ENCODE peak calls at places on chromosome X, in four cellular contexts. One of them, this sample, is unnamed.

GRCh38 chrX:136030357-136031225 is 45.4 kb downstream of the SLC9A6 start:
- DNase-seq in H9: no peak
- DNase-seq in IMR-90: peak; percentile 76
- DNase-seq in H1: no peak
- DNase-seq in this sample: no peak

GRCh38 chrX:109797311-109797975 is 64.4 kb upstream of the ACSL4 start:
- DNase-seq in H1: no peak
- DNase-seq in IMR-90: no peak
- DNase-seq in H9: no peak
- DNase-seq in this sample: no peak

GRCh38 chrX:116170444-116170843 is at the start of gene AGTR2:
- DNase-seq in H1: no peak
- DNase-seq in IMR-90: no peak
- DNase-seq in H9: no peak
- DNase-seq in this sample: no peak

GRCh38 chrX:145213504-145213903 is 33.8 kb upstream of the SPANXN1 start:
- DNase-seq in H9: no peak
- DNase-seq in H1: no peak
- DNase-seq in IMR-90: no peak
- DNase-seq in this sample: peak; percentile 18

GRCh38 chrX:70998402-70999027 is 67.6 kb upstream of the SLC7A3 start:
- DNase-seq in H1: no peak
- DNase-seq in H9: peak; percentile 40
- DNase-seq in IMR-90: peak; percentile 47
- DNase-seq in this sample: peak; percentile 62

GRCh38 chrX:38859602-38860001 is 58.3 kb downstream of the MID1IP1 start:
- DNase-seq in H1: no peak
- DNase-seq in IMR-90: peak; percentile 52
- DNase-seq in H9: no peak
- DNase-seq in this sample: no peak

GRCh38 chrX:146831994-146832393 is 17.4 kb upstream of the CXorf51A start:
- DNase-seq in H9: no peak
- DNase-seq in H1: no peak
- DNase-seq in IMR-90: no peak
- DNase-seq in this sample: no peak

GRCh38 chrX:21972721-21973120 is 32.2 kb downstream of the SMS start:
- DNase-seq in H1: peak; percentile 3
- DNase-seq in H9: no peak
- DNase-seq in IMR-90: peak; percentile 83
- DNase-seq in this sample: peak; percentile 62

GRCh38 chrX:104254442-104255115 is at the start of gene ESX1:
- DNase-seq in IMR-90: no peak
- DNase-seq in H1: no peak
- DNase-seq in H9: peak; percentile 48
- DNase-seq in this sample: no peak

GRCh38 chrX:56995271-56995994 is at the start of gene SPIN3:
- DNase-seq in H9: peak; percentile 92
- DNase-seq in H1: peak; percentile 78
- DNase-seq in IMR-90: peak; percentile 59
- DNase-seq in this sample: peak; percentile 97
- H2BK15ac ChIP-seq in H9: no peak within 1 kb of the TSS
- H2BK15ac ChIP-seq in H1: no peak within 1 kb of the TSS
- H2BK15ac ChIP-seq in IMR-90: no peak within 1 kb of the TSS
- H2BK15ac ChIP-seq in this sample: no peak within 1 kb of the TSS

GRCh38 chrX:15908891-15909290 is 54.3 kb upstream of the AP1S2 start:
- DNase-seq in H1: no peak
- DNase-seq in H9: no peak
- DNase-seq in IMR-90: no peak
- DNase-seq in this sample: no peak
- H3K4me1 ChIP-seq in H1: peaks cover 13% of the 10 kb centered on the region
- H3K4me1 ChIP-seq in H9: peaks cover 10% of the 10 kb centered on the region
- H3K4me1 ChIP-seq in IMR-90: no peaks in the 10 kb centered on the region
- H3K4me1 ChIP-seq in this sample: peaks cover 5% of the 10 kb centered on the region

DNA sequence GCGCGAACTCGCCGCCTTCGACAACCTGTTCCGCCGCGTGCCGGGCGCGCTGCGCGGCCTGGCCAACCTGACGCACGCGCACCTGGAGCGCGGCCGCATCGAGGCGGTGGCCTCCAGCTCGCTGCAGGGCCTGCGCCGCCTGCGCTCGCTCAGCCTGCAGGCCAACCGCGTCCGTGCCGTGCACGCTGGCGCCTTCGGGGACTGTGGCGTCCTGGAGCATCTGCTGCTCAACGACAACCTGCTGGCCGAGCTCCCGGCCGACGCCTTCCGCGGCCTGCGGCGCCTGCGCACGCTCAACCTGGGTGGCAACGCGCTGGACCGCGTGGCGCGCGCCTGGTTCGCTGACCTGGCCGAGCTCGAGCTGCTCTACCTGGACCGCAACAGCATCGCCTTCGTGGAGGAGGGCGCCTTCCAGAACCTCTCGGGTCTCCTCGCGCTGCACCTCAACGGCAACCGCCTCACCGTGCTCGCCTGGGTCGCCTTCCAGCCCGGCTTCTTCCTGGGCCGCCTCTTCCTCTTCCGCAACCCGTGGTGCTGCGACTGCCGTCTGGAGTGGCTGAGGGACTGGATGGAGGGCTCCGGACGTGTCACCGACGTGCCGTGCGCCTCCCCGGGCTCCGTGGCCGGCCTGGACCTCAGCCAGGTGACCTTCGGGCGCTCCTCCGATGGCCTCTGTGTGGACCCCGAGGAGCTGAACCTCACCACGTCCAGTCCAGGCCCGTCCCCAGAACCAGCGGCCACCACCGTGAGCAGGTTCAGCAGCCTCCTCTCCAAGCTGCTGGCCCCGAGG is 27.0 kb downstream of the NYX start:
- DNase-seq in H9: peak; percentile 43
- DNase-seq in H1: no peak
- DNase-seq in IMR-90: no peak
- DNase-seq in this sample: no peak
- H4K8ac ChIP-seq in H9: no peak overlapping the region
- H4K8ac ChIP-seq in H1: peak overlapping the region; percentile 93
- H4K8ac ChIP-seq in IMR-90: no peak overlapping the region
- H4K8ac ChIP-seq in this sample: no peak overlapping the region

GRCh38 chrX:101051153-101051548 is 760 bp downstream of the TRMT2B start:
- DNase-seq in H9: no peak
- DNase-seq in IMR-90: no peak
- DNase-seq in H1: peak; percentile 1
- DNase-seq in this sample: no peak
- H2BK15ac ChIP-seq in H9: no peak overlapping the region
- H2BK15ac ChIP-seq in IMR-90: peak overlapping the region; percentile 57
- H2BK15ac ChIP-seq in H1: no peak overlapping the region
- H2BK15ac ChIP-seq in this sample: no peak overlapping the region

DNA sequence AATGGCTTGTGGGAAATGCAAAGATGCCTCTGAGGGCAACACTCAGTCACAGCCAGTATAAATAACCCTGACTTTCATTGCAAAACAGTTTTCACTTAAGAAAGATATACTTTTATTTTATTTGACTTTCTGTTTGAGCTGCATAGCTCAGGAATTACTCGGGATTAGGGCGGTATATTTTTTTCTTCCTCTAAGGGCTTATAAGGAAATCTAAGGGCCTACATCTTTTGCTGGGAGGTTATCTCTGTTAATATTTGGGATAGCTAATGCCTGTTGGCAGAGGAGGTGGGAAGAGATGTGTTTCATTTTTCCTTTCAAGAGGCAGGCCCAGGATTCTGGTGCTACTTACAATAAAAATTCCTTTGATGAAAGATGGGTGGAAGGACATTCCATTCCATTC is 28.8 kb upstream of the EGFL6 start:
- DNase-seq in H9: no peak
- DNase-seq in IMR-90: no peak
- DNase-seq in H1: no peak
- DNase-seq in this sample: no peak
- H3K4me1 ChIP-seq in H9: no peaks in the 10 kb centered on the region
- H3K4me1 ChIP-seq in IMR-90: peaks cover 2% of the 10 kb centered on the region
- H3K4me1 ChIP-seq in H1: no peaks in the 10 kb centered on the region
- H3K4me1 ChIP-seq in this sample: no peaks in the 10 kb centered on the region

GRCh38 chrX:153725039-153725831 is 579 bp downstream of the ABCD1 start:
- DNase-seq in H1: no peak
- DNase-seq in H9: no peak
- DNase-seq in IMR-90: no peak
- DNase-seq in this sample: peak; percentile 51

GRCh38 chrX:153724252-153725038 is at the start of the genes ABCD1 and BCAP31:
- DNase-seq in H1: peak; percentile 29
- DNase-seq in H9: peak; percentile 84
- DNase-seq in IMR-90: peak; percentile 78
- DNase-seq in this sample: peak; percentile 92

GRCh38 chrX:153723351-153724251 is 586 bp downstream of the BCAP31 start:
- DNase-seq in IMR-90: peak; percentile 37
- DNase-seq in H9: peak; percentile 50
- DNase-seq in H1: no peak
- DNase-seq in this sample: peak; percentile 67

GRCh38 chrX:153725832-153726285 is 1.2 kb downstream of the ABCD1 start:
- DNase-seq in H9: no peak
- DNase-seq in H1: no peak
- DNase-seq in IMR-90: no peak
- DNase-seq in this sample: no peak

GRCh38 chrX:153722704-153723350 is 1.4 kb downstream of the BCAP31 start:
- DNase-seq in H9: no peak
- DNase-seq in H1: no peak
- DNase-seq in IMR-90: no peak
- DNase-seq in this sample: no peak
- H4K8ac ChIP-seq in H9: no peak overlapping the region
- H4K8ac ChIP-seq in H1: no peak overlapping the region
- H4K8ac ChIP-seq in IMR-90: no peak overlapping the region
- H4K8ac ChIP-seq in this sample: no peak overlapping the region

DNA sequence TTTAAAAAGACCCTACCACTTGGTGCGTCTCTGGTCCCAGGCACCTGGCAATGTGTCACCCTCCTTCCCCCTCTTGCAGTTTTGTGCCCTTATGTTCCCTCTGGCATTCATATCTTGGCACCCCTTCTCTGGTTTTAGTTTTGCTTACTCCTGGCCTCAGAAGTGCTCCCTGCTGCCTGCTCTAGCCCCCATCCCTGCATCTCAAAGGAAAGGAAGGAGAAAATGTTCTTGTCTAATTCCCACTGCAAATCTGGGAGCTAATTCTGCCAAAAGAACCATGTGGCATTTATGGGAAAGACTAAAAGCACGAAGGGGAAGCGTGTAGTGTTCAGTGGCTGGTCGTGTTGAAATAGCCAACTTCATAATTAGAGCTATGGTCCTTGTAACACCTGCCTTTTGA is 340.1 kb upstream of the RPS6KA3 start:
- DNase-seq in H9: no peak
- DNase-seq in H1: no peak
- DNase-seq in IMR-90: no peak
- DNase-seq in this sample: no peak
- H2BK15ac ChIP-seq in H9: no peak overlapping the region
- H2BK15ac ChIP-seq in H1: no peak overlapping the region
- H2BK15ac ChIP-seq in IMR-90: no peak overlapping the region
- H2BK15ac ChIP-seq in this sample: no peak overlapping the region

This sample was measured in mesendoderm.